ENCODE peak calls at places on chromosomes 12 and 14, in six cellular contexts. Y is G401, Q is fibroblast of gingiva, Z is T-cell, X is EL, T is posterior cingulate gyrus. S is an unnamed sample.

GRCh38 chr14:91272341-91273272 is 28.1 kb upstream of the GPR68 start:
- DNase-seq in T (no peak), Y (no peak), Z (no peak), Q (no peak), X (no peak), S (peak; percentile 72)

GRCh38 chr12:18895946-18896345 is 158.0 kb downstream of the CAPZA3 start:
- DNase-seq in Q (no peak), Y (no peak), X (no peak), T (no peak), Z (no peak), S (no peak)

GRCh38 chr14:69002069-69002468 is 23.0 kb upstream of the ACTN1 start:
- DNase-seq in Y (peak; percentile 23), X (no peak), Q (no peak), T (no peak), Z (no peak), S (no peak)

GRCh38 chr14:77541905-77542304 is 43.3 kb upstream of the ISM2 start:
- DNase-seq in Q (no peak), Z (no peak), Y (no peak), X (no peak), T (no peak), S (no peak)

GRCh38 chr12:114450511-114451300 is 44.8 kb upstream of the TBX5 start:
- DNase-seq in Z (no peak), Q (no peak), X (no peak), T (no peak), Y (no peak), S (no peak)

GRCh38 chr12:90816353-90817089 is 138.5 kb downstream of the CCER1 start:
- DNase-seq in Z (no peak), Q (no peak), T (no peak), Y (no peak), X (peak; percentile 11), S (no peak)

GRCh38 chr12:31245822-31246469 is 80.0 kb downstream of the SINHCAF start:
- DNase-seq in Y (no peak), X (no peak), Q (no peak), Z (no peak), T (no peak), S (no peak)

GRCh38 chr14:69314327-69314726 is 54.4 kb downstream of the GALNT16 start:
- DNase-seq in Z (no peak), Q (no peak), T (no peak), X (no peak), Y (no peak), S (no peak)

GRCh38 chr12:40819427-40820108 is 127.3 kb downstream of the CNTN1 start:
- DNase-seq in T (no peak), Q (no peak), Y (no peak), X (no peak), Z (no peak), S (no peak)

GRCh38 chr12:113422030-113422900 is at the start of gene SDSL:
- DNase-seq in Q (peak; percentile 61), Y (peak; percentile 25), Z (no peak), T (no peak), X (peak; percentile 94), S (peak; percentile 38)

GRCh38 chr14:104436047-104436531 is 143.5 kb upstream of the C14orf180 start:
- DNase-seq in T (no peak), Y (no peak), Q (no peak), X (peak; percentile 4), Z (no peak), S (no peak)